ENCODE peak calls at places on chromosomes 3 and 15, in four cellular contexts. O is thoracic aorta, F is lower lobe of right lung, P is fibroblast of the aortic adventitia. W is an unnamed sample.

GRCh38 chr3:134205426-134205825 is 45.2 kb downstream of the RYK start:
- DNase-seq in F (no peak), O (no peak), P (no peak), W (no peak)

GRCh38 chr15:50077655-50078054 is 41.4 kb downstream of the ATP8B4 start:
- DNase-seq in O (no peak), P (no peak), F (no peak), W (no peak)

GRCh38 chr3:133209871-133210550 is 171.8 kb downstream of the TMEM108 start:
- DNase-seq in P (peak), O (no peak), F (no peak), W (no peak)

GRCh38 chr3:129161860-129162271 is 1.0 kb upstream of the ISY1 start:
- DNase-seq in F (no peak), P (no peak), O (no peak), W (no peak)

GRCh38 chr15:40281057-40281850 is 1.6 kb downstream of the ANKRD63 start:
- DNase-seq in O (no peak), P (no peak), F (no peak), W (no peak)

GRCh38 chr3:25618043-25618442 is 46.7 kb downstream of the TOP2B start:
- DNase-seq in P (no peak), F (no peak), O (no peak), W (no peak)

GRCh38 chr15:84684092-84684491 is 26.1 kb upstream of the NMB start:
- DNase-seq in P (peak), F (no peak), O (no peak), W (no peak)

GRCh38 chr3:78888650-78889049 is 879.1 kb downstream of the ROBO1 start:
- DNase-seq in O (no peak), F (no peak), P (no peak), W (no peak)

DNA sequence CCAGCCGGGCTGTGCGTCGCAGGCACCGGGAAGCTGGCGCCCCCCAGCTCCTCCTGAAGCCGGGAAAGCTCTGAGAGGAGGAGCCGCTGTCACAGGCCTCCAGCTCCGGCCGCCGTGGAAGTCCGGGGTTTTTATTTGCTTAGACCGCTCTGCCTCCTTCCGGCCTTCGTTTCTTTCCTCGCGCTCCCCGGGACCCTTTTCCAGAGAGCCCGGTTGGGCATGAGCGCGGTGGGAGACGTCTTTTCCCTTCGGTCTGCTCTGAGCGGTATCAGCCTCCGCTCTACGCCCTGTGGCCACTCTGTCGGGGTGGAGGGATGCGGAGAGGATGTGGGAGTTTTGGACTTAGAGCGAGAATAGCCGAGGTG is 559 bp downstream of the SENP5 start:
- DNase-seq in F (peak), P (peak), O (no peak), W (no peak)
- TF ChIP-seq CTCF in F (no peak), P (no peak), O (no peak), W (no peak)

GRCh38 chr15:94232107-94232506 is 746 bp downstream of the MCTP2 start:
- DNase-seq in F (no peak), P (no peak), O (no peak), W (no peak)

GRCh38 chr15:94230436-94230885 is 900 bp upstream of the MCTP2 start:
- DNase-seq in O (no peak), F (no peak), P (no peak), W (no peak)

GRCh38 chr15:94231728-94232086 is 346 bp downstream of the MCTP2 start:
- DNase-seq in P (no peak), F (no peak), O (no peak), W (no peak)

GRCh38 chr15:94229591-94230365 is 1.6 kb upstream of the MCTP2 start:
- DNase-seq in P (no peak), O (no peak), F (no peak), W (no peak)

GRCh38 chr15:94230886-94231727 is at the start of gene MCTP2:
- DNase-seq in P (peak), O (peak), F (peak), W (peak)
- TF ChIP-seq CTCF in P (no peak), O (no peak), F (no peak), W (no peak)

DNA sequence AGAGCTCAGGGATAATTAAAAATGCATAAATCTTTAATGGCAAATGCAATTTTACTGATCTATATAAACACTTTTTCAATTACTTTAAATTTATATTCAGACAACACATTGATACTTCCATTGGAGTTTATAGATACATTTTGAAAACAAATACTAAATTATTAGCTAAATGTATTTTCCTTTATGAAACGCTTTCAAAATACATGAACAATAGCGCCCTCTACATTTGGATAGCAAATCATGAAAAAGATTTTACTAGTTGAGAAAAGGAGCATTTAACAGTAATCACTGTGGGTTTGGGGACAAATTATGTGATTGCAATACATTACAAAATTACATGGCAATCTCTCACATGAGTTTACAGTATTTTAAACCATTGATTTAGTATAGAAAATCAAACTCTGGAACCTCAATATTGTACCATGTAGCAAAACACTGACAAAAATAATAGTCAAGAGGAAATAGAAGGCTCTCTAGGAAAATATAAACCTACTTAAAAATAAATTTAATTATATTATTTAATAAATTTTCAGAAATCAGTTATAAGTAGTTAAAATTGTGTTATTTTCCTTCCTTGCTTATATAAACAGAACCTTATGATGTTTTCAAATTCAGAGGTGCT is 207.9 kb downstream of the ZIC1 start:
- DNase-seq in O (no peak), F (no peak), P (peak), W (no peak)
- TF ChIP-seq CTCF in O (no peak), F (peak), P (peak), W (no peak)

GRCh38 chr15:27025411-27026051 is 54.5 kb downstream of the GABRG3 start:
- DNase-seq in P (no peak), O (no peak), F (no peak), W (no peak)

GRCh38 chr15:27028836-27029482 is 58.0 kb downstream of the GABRG3 start:
- DNase-seq in F (no peak), O (no peak), P (no peak), W (no peak)

GRCh38 chr15:27027229-27027628 is 56.2 kb downstream of the GABRG3 start:
- DNase-seq in F (no peak), P (no peak), O (no peak), W (no peak)
- TF ChIP-seq CTCF in F (no peak), P (no peak), O (no peak), W (no peak)

DNA sequence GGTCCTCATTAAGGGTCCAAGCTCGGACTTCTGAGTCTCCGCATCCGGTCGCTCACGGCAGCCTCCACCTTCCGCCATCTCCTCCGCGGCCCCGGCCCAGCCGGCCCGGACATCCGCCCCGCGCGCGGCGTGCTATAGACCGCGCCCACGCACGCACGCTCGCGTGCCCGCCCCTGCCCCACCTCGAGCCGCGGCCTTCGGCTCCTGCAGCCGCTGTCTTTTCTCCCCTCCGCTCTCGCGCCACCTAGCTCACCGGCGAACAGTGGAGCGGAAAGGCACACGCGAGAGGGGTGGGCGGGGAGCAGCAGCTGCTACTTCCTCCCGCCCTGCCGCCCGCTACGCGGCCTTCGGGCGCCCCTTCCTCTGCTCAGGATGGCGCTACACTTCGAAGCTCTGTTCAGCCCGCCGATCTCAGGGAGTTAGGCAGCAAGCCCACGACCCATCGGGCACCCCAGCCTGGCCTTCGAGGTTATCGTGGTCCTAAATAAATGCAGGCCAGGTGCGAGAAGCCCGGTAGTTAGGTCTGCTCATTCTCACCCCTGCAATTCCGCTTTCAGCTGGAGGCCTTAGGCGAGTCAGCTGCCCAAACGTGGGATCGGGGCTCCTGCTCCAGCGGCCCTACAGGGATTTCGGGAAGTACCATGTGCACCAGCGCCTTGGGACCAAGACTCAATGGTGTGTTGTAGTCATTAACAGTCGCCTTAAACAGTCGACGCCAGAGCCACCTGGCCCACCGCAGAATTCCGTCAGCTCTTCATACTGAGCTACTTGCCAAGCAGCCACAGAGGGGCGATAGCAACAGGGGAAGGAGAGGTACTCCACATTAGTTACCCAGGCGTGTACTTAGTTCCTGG is at the start of gene USP4:
- DNase-seq in F (peak), O (peak), P (peak), W (peak)
- TF ChIP-seq CTCF in F (peak), O (no peak), P (peak), W (no peak)